ENCODE peak calls at places on chromosomes 2 and 18, in seven cellular contexts. One of them, this sample, is unnamed.

GRCh38 chr18:79489048-79489899 is 93.5 kb downstream of the NFATC1 start:
- DNase-seq in left ventricle myocardium inferior: peak
- DNase-seq in K562: no peak
- DNase-seq in upper lobe of right lung: peak
- DNase-seq in heart left ventricle: peak
- DNase-seq in adrenal gland: no peak
- DNase-seq in mesothelial cell of epicardium: no peak
- DNase-seq in this sample: no peak

GRCh38 chr2:223835701-223836532 is 1.5 kb downstream of the AP1S3 start:
- DNase-seq in left ventricle myocardium inferior: no peak
- DNase-seq in adrenal gland: no peak
- DNase-seq in upper lobe of right lung: no peak
- DNase-seq in mesothelial cell of epicardium: no peak
- DNase-seq in heart left ventricle: no peak
- DNase-seq in K562: no peak
- DNase-seq in this sample: no peak

GRCh38 chr2:231941673-231942072 is 15.5 kb upstream of the NPPC start:
- DNase-seq in mesothelial cell of epicardium: no peak
- DNase-seq in adrenal gland: no peak
- DNase-seq in left ventricle myocardium inferior: no peak
- DNase-seq in heart left ventricle: no peak
- DNase-seq in upper lobe of right lung: no peak
- DNase-seq in K562: no peak
- DNase-seq in this sample: no peak

GRCh38 chr2:45121236-45121927 is 112.1 kb upstream of the SIX2 start:
- DNase-seq in K562: no peak
- DNase-seq in left ventricle myocardium inferior: no peak
- DNase-seq in mesothelial cell of epicardium: no peak
- DNase-seq in upper lobe of right lung: no peak
- DNase-seq in adrenal gland: no peak
- DNase-seq in heart left ventricle: no peak
- DNase-seq in this sample: no peak

GRCh38 chr2:146108993-146109392 is 1589.1 kb upstream of the ZEB2 start:
- DNase-seq in left ventricle myocardium inferior: no peak
- DNase-seq in upper lobe of right lung: no peak
- DNase-seq in heart left ventricle: no peak
- DNase-seq in adrenal gland: no peak
- DNase-seq in K562: no peak
- DNase-seq in mesothelial cell of epicardium: no peak
- DNase-seq in this sample: no peak

GRCh38 chr2:9837451-9837850 is 5.8 kb upstream of the TAF1B start:
- DNase-seq in mesothelial cell of epicardium: no peak
- DNase-seq in adrenal gland: no peak
- DNase-seq in left ventricle myocardium inferior: no peak
- DNase-seq in upper lobe of right lung: no peak
- DNase-seq in heart left ventricle: no peak
- DNase-seq in K562: no peak
- DNase-seq in this sample: no peak

GRCh38 chr18:59546164-59546563 is 151.1 kb downstream of the CCBE1 start:
- DNase-seq in upper lobe of right lung: no peak
- DNase-seq in mesothelial cell of epicardium: no peak
- DNase-seq in left ventricle myocardium inferior: no peak
- DNase-seq in adrenal gland: peak
- DNase-seq in heart left ventricle: no peak
- DNase-seq in K562: peak
- DNase-seq in this sample: no peak

GRCh38 chr18:75507636-75508035 is 80.1 kb upstream of the SMIM21 start:
- DNase-seq in adrenal gland: no peak
- DNase-seq in heart left ventricle: no peak
- DNase-seq in upper lobe of right lung: no peak
- DNase-seq in left ventricle myocardium inferior: no peak
- DNase-seq in mesothelial cell of epicardium: no peak
- DNase-seq in K562: no peak
- DNase-seq in this sample: no peak

GRCh38 chr2:26355038-26355995 is 8.7 kb upstream of the ADGRF3 start:
- DNase-seq in left ventricle myocardium inferior: no peak
- DNase-seq in adrenal gland: peak
- DNase-seq in mesothelial cell of epicardium: no peak
- DNase-seq in upper lobe of right lung: no peak
- DNase-seq in heart left ventricle: no peak
- DNase-seq in K562: peak
- DNase-seq in this sample: no peak

GRCh38 chr2:227772197-227772661 is 26.5 kb downstream of the SCYGR8 start:
- DNase-seq in left ventricle myocardium inferior: no peak
- DNase-seq in heart left ventricle: no peak
- DNase-seq in K562: no peak
- DNase-seq in mesothelial cell of epicardium: no peak
- DNase-seq in upper lobe of right lung: no peak
- DNase-seq in adrenal gland: no peak
- DNase-seq in this sample: no peak

GRCh38 chr2:134679740-134680139 is 39.1 kb downstream of the TMEM163 start:
- DNase-seq in left ventricle myocardium inferior: no peak
- DNase-seq in mesothelial cell of epicardium: no peak
- DNase-seq in adrenal gland: no peak
- DNase-seq in heart left ventricle: no peak
- DNase-seq in upper lobe of right lung: no peak
- DNase-seq in K562: peak
- DNase-seq in this sample: no peak

GRCh38 chr2:160308476-160308875 is 108.4 kb upstream of the ITGB6 start:
- DNase-seq in upper lobe of right lung: no peak
- DNase-seq in adrenal gland: no peak
- DNase-seq in heart left ventricle: no peak
- DNase-seq in K562: no peak
- DNase-seq in left ventricle myocardium inferior: no peak
- DNase-seq in mesothelial cell of epicardium: no peak
- DNase-seq in this sample: no peak

GRCh38 chr2:160309585-160309984 is 109.5 kb upstream of the ITGB6 start:
- DNase-seq in adrenal gland: no peak
- DNase-seq in upper lobe of right lung: no peak
- DNase-seq in left ventricle myocardium inferior: no peak
- DNase-seq in mesothelial cell of epicardium: no peak
- DNase-seq in K562: no peak
- DNase-seq in heart left ventricle: no peak
- DNase-seq in this sample: no peak

GRCh38 chr2:160305081-160305750 is 105.1 kb upstream of the ITGB6 start:
- DNase-seq in adrenal gland: no peak
- DNase-seq in heart left ventricle: no peak
- DNase-seq in left ventricle myocardium inferior: no peak
- DNase-seq in K562: no peak
- DNase-seq in upper lobe of right lung: no peak
- DNase-seq in mesothelial cell of epicardium: no peak
- DNase-seq in this sample: no peak

GRCh38 chr2:160308915-160309314 is 108.8 kb upstream of the ITGB6 start:
- DNase-seq in upper lobe of right lung: no peak
- DNase-seq in heart left ventricle: no peak
- DNase-seq in mesothelial cell of epicardium: no peak
- DNase-seq in adrenal gland: no peak
- DNase-seq in left ventricle myocardium inferior: no peak
- DNase-seq in K562: no peak
- DNase-seq in this sample: no peak

GRCh38 chr2:160306985-160307384 is 106.9 kb upstream of the ITGB6 start:
- DNase-seq in K562: no peak
- DNase-seq in upper lobe of right lung: no peak
- DNase-seq in left ventricle myocardium inferior: no peak
- DNase-seq in adrenal gland: no peak
- DNase-seq in mesothelial cell of epicardium: no peak
- DNase-seq in heart left ventricle: no peak
- DNase-seq in this sample: no peak
- TF ChIP-seq CTCF in K562: no peak
- TF ChIP-seq CTCF in upper lobe of right lung: no peak
- TF ChIP-seq CTCF in left ventricle myocardium inferior: no peak
- TF ChIP-seq CTCF in adrenal gland: no peak
- TF ChIP-seq CTCF in mesothelial cell of epicardium: no peak
- TF ChIP-seq CTCF in heart left ventricle: no peak
- TF ChIP-seq CTCF in this sample: no peak

DNA sequence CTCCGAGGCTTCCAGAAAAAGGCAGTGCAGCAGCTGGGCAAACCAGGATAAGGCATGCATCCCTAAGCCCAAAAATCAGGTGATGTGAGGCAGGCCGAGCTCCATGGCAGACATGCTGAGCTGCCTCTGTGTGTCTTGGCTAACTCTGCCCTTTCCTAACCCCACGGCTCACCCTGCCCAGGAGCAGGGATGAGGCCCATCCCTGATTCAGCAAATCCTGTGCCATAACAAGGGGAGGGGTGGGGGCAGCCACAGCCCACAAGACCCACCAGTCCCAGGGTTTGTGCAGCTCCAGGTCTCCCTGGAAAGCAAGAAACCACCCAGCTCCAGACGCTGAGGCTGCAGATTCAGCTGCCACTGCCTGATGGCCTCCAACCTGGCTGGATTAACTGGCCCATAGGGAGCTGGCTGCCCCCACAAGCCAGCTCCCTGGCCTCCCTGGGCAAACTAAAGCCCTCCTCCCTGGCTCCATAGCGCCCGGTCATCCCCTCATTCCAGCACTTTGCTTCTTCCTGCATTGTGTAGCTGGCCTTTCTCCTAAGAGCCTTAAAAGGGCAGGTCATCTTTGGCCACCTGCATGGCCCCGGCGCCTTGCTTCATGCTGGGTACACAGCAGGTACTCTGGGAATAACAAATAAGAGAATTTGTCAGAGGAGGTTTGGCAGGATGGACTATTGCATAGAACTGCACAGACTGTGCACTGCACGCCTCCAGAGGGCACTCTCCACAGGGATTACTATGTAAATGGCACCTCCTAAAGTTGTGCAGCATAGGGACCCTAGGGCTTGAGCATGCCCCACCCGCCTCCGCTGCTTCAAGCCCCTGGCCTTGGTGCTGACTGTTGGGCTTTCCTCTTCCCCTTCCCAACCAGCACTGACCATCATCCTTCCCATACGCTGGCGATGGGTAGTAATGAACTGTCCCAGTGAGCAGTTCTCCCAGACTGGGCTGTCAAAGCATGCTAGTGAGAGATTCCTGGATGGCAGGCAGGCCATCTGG is 10.7 kb downstream of the STEAP3 start:
- DNase-seq in adrenal gland: peak
- DNase-seq in left ventricle myocardium inferior: no peak
- DNase-seq in K562: peak
- DNase-seq in heart left ventricle: no peak
- DNase-seq in upper lobe of right lung: no peak
- DNase-seq in mesothelial cell of epicardium: no peak
- DNase-seq in this sample: peak
- TF ChIP-seq CTCF in adrenal gland: no peak
- TF ChIP-seq CTCF in left ventricle myocardium inferior: peak
- TF ChIP-seq CTCF in K562: peak
- TF ChIP-seq CTCF in heart left ventricle: no peak
- TF ChIP-seq CTCF in upper lobe of right lung: peak
- TF ChIP-seq CTCF in mesothelial cell of epicardium: no peak
- TF ChIP-seq CTCF in this sample: no peak

GRCh38 chr2:53460347-53460746 is 307.3 kb upstream of the CHAC2 start:
- DNase-seq in mesothelial cell of epicardium: no peak
- DNase-seq in left ventricle myocardium inferior: peak
- DNase-seq in heart left ventricle: peak
- DNase-seq in upper lobe of right lung: no peak
- DNase-seq in K562: no peak
- DNase-seq in adrenal gland: peak
- DNase-seq in this sample: no peak
- TF ChIP-seq CTCF in mesothelial cell of epicardium: no peak
- TF ChIP-seq CTCF in left ventricle myocardium inferior: no peak
- TF ChIP-seq CTCF in heart left ventricle: no peak
- TF ChIP-seq CTCF in upper lobe of right lung: no peak
- TF ChIP-seq CTCF in K562: no peak
- TF ChIP-seq CTCF in adrenal gland: no peak
- TF ChIP-seq CTCF in this sample: no peak

DNA sequence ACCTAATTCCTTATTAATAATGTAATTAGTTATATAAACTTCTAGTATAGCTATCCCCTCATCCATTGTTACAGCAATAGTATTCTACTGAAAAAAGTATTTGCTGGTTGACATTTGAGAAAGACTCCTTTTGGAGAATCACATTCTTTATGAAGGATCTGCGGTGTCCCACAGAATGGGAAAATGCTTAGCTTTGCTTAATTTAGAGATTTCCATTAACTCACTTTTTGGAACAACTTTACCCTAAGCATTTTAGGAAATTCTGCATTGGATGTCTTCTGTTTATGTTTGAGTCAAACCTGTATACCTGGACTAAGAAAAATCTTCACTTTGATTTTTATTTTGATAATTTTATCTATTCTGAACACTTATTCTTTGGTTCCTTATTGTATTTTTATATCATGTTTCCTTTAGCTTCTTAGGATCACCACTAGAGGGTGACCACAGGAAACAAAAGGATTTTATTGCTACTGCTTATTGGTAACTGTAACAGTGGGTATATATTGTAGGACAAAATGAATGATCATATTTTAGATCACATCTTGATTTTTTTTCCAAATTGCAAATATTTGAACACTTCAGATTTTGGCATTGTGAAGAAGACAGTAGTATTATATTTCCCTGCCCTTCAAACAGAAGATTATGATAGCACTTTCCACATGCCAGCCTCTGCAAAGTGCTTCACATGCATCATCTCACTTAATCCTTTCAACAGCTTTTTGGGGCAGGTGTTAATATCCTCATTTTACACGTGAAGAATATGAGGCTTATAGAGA is 79.6 kb downstream of the MIB1 start:
- DNase-seq in left ventricle myocardium inferior: no peak
- DNase-seq in heart left ventricle: no peak
- DNase-seq in adrenal gland: no peak
- DNase-seq in upper lobe of right lung: no peak
- DNase-seq in mesothelial cell of epicardium: no peak
- DNase-seq in K562: peak
- DNase-seq in this sample: no peak
- TF ChIP-seq CTCF in left ventricle myocardium inferior: peak
- TF ChIP-seq CTCF in heart left ventricle: peak
- TF ChIP-seq CTCF in adrenal gland: peak
- TF ChIP-seq CTCF in upper lobe of right lung: peak
- TF ChIP-seq CTCF in mesothelial cell of epicardium: peak
- TF ChIP-seq CTCF in K562: no peak
- TF ChIP-seq CTCF in this sample: peak

DNA sequence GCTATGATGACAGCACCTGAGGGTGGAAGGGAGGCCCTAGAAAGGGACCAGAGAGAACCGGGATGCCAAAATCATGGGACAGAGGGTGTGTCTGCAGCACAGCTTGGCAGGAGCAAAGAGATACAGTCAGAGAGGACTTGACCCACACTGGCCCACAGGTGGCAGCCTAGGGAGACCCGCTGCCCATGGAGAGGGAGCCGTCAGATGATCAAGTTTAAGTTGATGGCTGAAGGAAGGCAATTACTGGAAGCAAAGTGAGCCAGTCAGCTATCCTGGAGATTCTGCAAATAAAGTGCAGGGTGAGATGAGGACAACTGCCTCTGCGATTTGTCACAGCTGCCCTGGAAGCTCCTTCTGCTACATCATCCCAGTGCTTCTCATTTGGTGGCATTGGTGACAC is 74.0 kb downstream of the CMPK2 start:
- DNase-seq in K562: no peak
- DNase-seq in upper lobe of right lung: no peak
- DNase-seq in heart left ventricle: no peak
- DNase-seq in adrenal gland: no peak
- DNase-seq in left ventricle myocardium inferior: no peak
- DNase-seq in mesothelial cell of epicardium: no peak
- DNase-seq in this sample: no peak
- TF ChIP-seq CTCF in K562: peak
- TF ChIP-seq CTCF in upper lobe of right lung: no peak
- TF ChIP-seq CTCF in heart left ventricle: no peak
- TF ChIP-seq CTCF in adrenal gland: no peak
- TF ChIP-seq CTCF in left ventricle myocardium inferior: no peak
- TF ChIP-seq CTCF in mesothelial cell of epicardium: no peak
- TF ChIP-seq CTCF in this sample: no peak